ENCODE peak calls at places on chromosomes 16 and 17, in nine cellular contexts. C, K, Y, R, T, A, X, Q and H are unnamed samples.

GRCh38 chr16:86809458-86809955 is 231.2 kb downstream of the FOXL1 start:
- DNase-seq in K (peak), R (no peak), Y (no peak), A (no peak), Q (no peak), C (no peak), X (no peak), T (no peak), H (no peak)

GRCh38 chr16:17330019-17330570 is 140.7 kb downstream of the XYLT1 start:
- DNase-seq in T (no peak), K (no peak), Q (no peak), X (no peak), A (no peak), C (no peak), Y (no peak), R (no peak), H (peak)

GRCh38 chr17:73950515-73950914 is 253.0 kb upstream of the RPL38 start:
- DNase-seq in K (no peak), R (no peak), Q (no peak), X (no peak), A (peak), Y (peak), T (no peak), C (no peak), H (no peak)

GRCh38 chr17:77856551-77857305 is 101.8 kb upstream of the TNRC6C start:
- DNase-seq in X (no peak), Q (no peak), A (no peak), Y (no peak), R (no peak), C (no peak), T (no peak), K (no peak), H (no peak)

GRCh38 chr16:35745821-35746248 is 2286.4 kb downstream of the TP53TG3F start:
- DNase-seq in K (no peak), C (peak), T (peak), A (no peak), R (no peak), X (peak), Y (no peak), Q (no peak), H (no peak)

GRCh38 chr17:16286009-16286946 is 67.0 kb downstream of the CENPV start:
- DNase-seq in C (peak), Q (peak), X (no peak), K (peak), R (peak), T (peak), A (peak), Y (peak), H (peak)

GRCh38 chr16:27154573-27155521 is 48.5 kb upstream of the KDM8 start:
- DNase-seq in C (no peak), T (no peak), Q (no peak), Y (peak), X (peak), R (peak), A (peak), K (peak), H (peak)

GRCh38 chr17:7220593-7221280 is 999 bp downstream of the ACADVL start:
- DNase-seq in X (no peak), R (peak), Y (peak), A (peak), K (peak), T (no peak), C (no peak), Q (no peak), H (peak)

GRCh38 chr16:59259074-59259963 is 525.2 kb upstream of the GOT2 start:
- DNase-seq in C (no peak), R (no peak), Q (no peak), A (no peak), K (no peak), T (no peak), X (no peak), Y (no peak), H (no peak)

GRCh38 chr17:62750502-62751349 is 57.4 kb downstream of the MARCHF10 start:
- DNase-seq in R (no peak), Q (no peak), T (peak), X (no peak), C (no peak), A (peak), K (no peak), Y (no peak), H (no peak)

GRCh38 chr17:59807892-59808509 is 84.7 kb downstream of the TUBD1 start:
- DNase-seq in K (no peak), C (no peak), Q (no peak), A (no peak), X (no peak), T (no peak), R (no peak), Y (no peak), H (no peak)

GRCh38 chr17:15947331-15947730 is 2.4 kb downstream of the ADORA2B start:
- DNase-seq in R (no peak), Y (no peak), Q (no peak), C (no peak), X (peak), K (no peak), A (no peak), T (no peak), H (peak)

GRCh38 chr16:716250-716607 is 1.3 kb downstream of the METRN start:
- DNase-seq in K (peak), Q (no peak), T (no peak), C (no peak), R (no peak), X (peak), Y (peak), A (peak), H (no peak)

GRCh38 chr16:79264237-79265104 is 336.1 kb downstream of the MAF start:
- DNase-seq in Y (no peak), R (no peak), A (no peak), X (no peak), Q (no peak), C (no peak), T (no peak), K (no peak), H (no peak)

GRCh38 chr17:2084129-2084765 is 29.3 kb downstream of the HIC1 start:
- DNase-seq in R (no peak), C (no peak), Y (no peak), Q (no peak), X (no peak), T (no peak), A (peak), K (peak), H (peak)

GRCh38 chr17:56914641-56915263 is 903 bp upstream of the TRIM25 start:
- DNase-seq in Y (no peak), T (no peak), X (no peak), R (no peak), Q (no peak), K (peak), C (no peak), A (no peak), H (no peak)

GRCh38 chr16:31253642-31254045 is 6.1 kb upstream of the ITGAM start:
- DNase-seq in Q (no peak), A (no peak), K (peak), X (no peak), Y (peak), R (no peak), C (no peak), T (no peak), H (peak)

GRCh38 chr17:63932008-63932561 is at the start of gene CD79B:
- DNase-seq in Y (no peak), Q (no peak), K (no peak), T (no peak), X (no peak), C (no peak), A (peak), R (no peak), H (peak)

GRCh38 chr17:70021726-70022125 is 53.3 kb upstream of the KCNJ16 start:
- DNase-seq in R (no peak), A (no peak), Y (no peak), K (no peak), C (no peak), T (no peak), X (no peak), Q (no peak), H (no peak)

GRCh38 chr17:78356163-78356713 is 3.6 kb downstream of the SOCS3 start:
- DNase-seq in Y (peak), T (no peak), X (no peak), Q (peak), A (no peak), C (no peak), K (peak), R (no peak), H (peak)

GRCh38 chr16:81238296-81239011 is at the start of gene BCO1:
- DNase-seq in X (no peak), T (no peak), K (peak), Q (no peak), R (no peak), A (no peak), C (no peak), Y (peak), H (peak)

GRCh38 chr17:78154903-78155811 is 9.0 kb downstream of the C17orf99 start:
- DNase-seq in K (no peak), X (no peak), Y (no peak), T (no peak), Q (peak), C (no peak), R (no peak), A (no peak), H (peak)

GRCh38 chr17:40551091-40551873 is 14.0 kb downstream of the CCR7 start:
- DNase-seq in K (peak), A (no peak), C (peak), T (peak), X (no peak), Q (no peak), R (peak), Y (peak), H (peak)

GRCh38 chr17:59972778-59973177 is 8.2 kb upstream of the RNFT1 start:
- DNase-seq in Q (no peak), T (no peak), A (no peak), C (no peak), K (no peak), R (no peak), X (no peak), Y (no peak), H (no peak)

GRCh38 chr17:29764748-29765147 is 142.0 kb upstream of the CORO6 start:
- DNase-seq in X (no peak), K (no peak), C (no peak), T (no peak), A (no peak), R (no peak), Y (no peak), Q (no peak), H (no peak)

GRCh38 chr17:57599271-57600045 is 145.6 kb downstream of the CCDC182 start:
- DNase-seq in T (peak), A (no peak), X (no peak), Q (no peak), C (no peak), R (no peak), Y (no peak), K (no peak), H (no peak)

GRCh38 chr16:27461483-27462171 is 59.7 kb downstream of the IL21R start:
- DNase-seq in Y (no peak), C (no peak), A (no peak), T (no peak), K (no peak), Q (no peak), R (no peak), X (no peak), H (no peak)

GRCh38 chr17:43768943-43769342 is 9.8 kb downstream of the DUSP3 start:
- DNase-seq in A (no peak), C (no peak), T (no peak), R (no peak), Q (no peak), X (no peak), K (no peak), Y (no peak), H (no peak)

GRCh38 chr17:43769426-43769825 is 9.4 kb downstream of the DUSP3 start:
- DNase-seq in Y (no peak), T (no peak), X (no peak), C (no peak), K (no peak), Q (no peak), R (no peak), A (no peak), H (no peak)

GRCh38 chr17:43767713-43768059 is 9.1 kb upstream of the SOST start:
- DNase-seq in R (no peak), C (no peak), Y (peak), K (no peak), T (peak), A (no peak), Q (no peak), X (no peak), H (no peak)

GRCh38 chr17:43767053-43767712 is 8.6 kb upstream of the SOST start:
- DNase-seq in T (peak), K (no peak), Q (no peak), R (no peak), A (no peak), X (no peak), C (no peak), Y (peak), H (no peak)

GRCh38 chr17:43768382-43768781 is 9.8 kb upstream of the SOST start:
- DNase-seq in A (no peak), X (no peak), Q (no peak), R (no peak), K (no peak), C (no peak), T (no peak), Y (peak), H (peak)
- TF ChIP-seq EP300 in A (no peak), X (no peak), Q (no peak), R (no peak), K (no peak), C (no peak), T (no peak), Y (no peak), H (no peak)

GRCh38 chr17:50147841-50148225 is 2.6 kb downstream of the PPP1R9B start:
- DNase-seq in Q (no peak), A (peak), X (no peak), Y (no peak), T (no peak), R (peak), C (no peak), K (peak), H (peak)
- H3K4me3 ChIP-seq in Q (peak), A (peak), X (peak), Y (peak), T (peak), R (peak), C (peak), K (peak), H (peak)

DNA sequence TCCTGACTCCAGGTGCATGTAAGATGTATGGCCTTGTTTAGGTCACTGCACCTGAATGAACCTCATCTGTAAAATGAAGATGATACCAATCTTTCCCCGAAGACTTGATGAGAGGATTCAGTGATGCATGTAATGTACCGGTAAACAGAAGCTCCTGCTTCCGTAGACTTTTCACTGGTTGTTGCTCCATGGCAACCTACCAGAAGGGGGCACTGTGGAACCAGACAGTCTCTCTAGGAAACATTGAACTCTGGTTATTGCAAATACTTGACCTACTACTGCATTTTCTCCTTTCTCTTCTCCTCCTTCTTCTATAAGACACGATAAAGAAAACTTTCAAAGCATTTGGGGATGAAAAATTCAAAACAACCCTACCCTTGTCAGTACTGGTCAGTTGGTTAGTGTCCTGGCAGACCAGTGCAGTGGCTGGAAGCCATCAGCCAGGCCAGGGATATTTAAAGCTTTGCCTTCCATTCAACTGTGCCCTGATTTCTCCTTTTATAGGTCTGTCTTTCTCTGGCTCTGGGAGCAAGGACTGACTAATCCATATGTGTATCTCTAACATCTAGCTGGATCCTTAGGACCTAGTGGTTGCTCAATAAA is 667.4 kb upstream of the SALL1 start:
- DNase-seq in R (no peak), A (peak), Q (no peak), T (no peak), Y (peak), C (no peak), X (no peak), K (peak), H (peak)
- TF ChIP-seq EP300 in R (no peak), A (no peak), Q (no peak), T (no peak), Y (no peak), C (no peak), X (no peak), K (no peak), H (no peak)

GRCh38 chr17:81422776-81423697 is 27.8 kb downstream of the BAHCC1 start:
- DNase-seq in Q (no peak), Y (peak), C (no peak), T (no peak), X (peak), K (peak), R (peak), A (peak), H (peak)
- H3K4me3 ChIP-seq in Q (no peak), Y (no peak), C (peak), T (peak), X (peak), K (peak), R (no peak), A (peak), H (no peak)

DNA sequence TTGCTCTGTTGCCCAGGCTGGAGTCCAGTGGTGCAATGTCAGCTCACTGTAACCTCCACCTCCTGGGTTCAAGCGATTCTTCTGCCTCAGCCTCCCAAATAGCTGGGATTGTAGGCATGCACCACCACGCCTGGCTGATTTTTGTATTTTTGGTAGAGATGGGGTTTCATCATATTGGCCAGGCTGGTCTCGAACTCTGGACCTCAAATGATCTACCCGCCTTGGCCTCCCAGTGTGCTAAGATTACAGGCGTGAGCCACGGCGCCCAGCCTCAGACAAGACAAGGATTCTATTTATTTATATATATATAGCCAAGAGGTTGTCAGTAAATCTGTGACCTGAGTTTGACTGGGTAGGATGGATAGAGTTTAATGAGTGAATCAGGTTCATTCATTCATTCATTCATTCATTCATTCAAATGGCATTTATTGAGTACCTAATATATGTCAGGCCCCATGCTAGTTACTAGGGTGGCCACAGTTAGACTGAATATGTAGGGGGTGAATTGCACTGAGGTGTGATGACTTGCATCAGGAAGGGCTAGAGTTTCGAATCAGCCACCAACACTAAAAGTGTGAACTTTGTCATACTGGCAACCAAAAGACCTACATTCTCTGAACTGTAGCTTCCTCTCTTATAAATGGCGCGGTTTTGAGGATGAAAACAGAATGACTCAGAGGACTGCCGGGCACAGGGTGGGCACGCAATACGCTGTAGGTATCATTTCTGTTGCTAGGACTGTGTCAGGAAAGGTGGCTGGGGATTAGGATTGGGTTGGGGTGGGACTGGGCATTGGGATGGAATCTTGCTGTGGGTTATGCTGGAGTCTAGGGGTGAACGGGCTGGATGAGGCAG is 37.8 kb downstream of the ITGAE start:
- DNase-seq in R (no peak), X (no peak), C (no peak), T (no peak), Y (no peak), Q (peak), K (no peak), A (no peak), H (no peak)
- TF ChIP-seq EP300 in R (no peak), X (no peak), C (no peak), T (no peak), Y (no peak), Q (peak), K (no peak), A (no peak), H (no peak)

DNA sequence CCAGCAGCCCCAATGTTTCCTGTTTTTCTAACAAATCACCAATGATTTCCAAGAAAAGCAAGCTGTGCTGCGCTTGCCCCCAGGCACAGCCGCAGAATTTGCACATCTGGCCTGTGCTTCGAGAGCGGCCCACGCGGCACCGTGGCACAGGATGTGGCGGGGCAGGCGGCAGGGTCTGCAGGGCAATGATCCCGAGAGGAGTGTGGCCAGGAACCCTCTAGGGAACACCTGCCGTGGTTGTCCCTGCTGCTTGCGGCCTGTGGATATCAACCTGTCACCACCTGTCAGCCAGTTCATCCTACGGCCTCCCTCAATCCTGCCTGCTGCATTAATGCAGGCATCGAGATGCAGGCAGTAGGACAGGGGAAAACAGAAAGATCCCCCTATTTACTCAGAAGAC is 24.0 kb downstream of the PIK3R5 start:
- DNase-seq in C (no peak), T (no peak), Q (no peak), A (no peak), Y (no peak), X (peak), K (no peak), R (no peak), H (peak)
- H3K4me3 ChIP-seq in C (no peak), T (no peak), Q (peak), A (no peak), Y (no peak), X (no peak), K (no peak), R (no peak), H (no peak)

DNA sequence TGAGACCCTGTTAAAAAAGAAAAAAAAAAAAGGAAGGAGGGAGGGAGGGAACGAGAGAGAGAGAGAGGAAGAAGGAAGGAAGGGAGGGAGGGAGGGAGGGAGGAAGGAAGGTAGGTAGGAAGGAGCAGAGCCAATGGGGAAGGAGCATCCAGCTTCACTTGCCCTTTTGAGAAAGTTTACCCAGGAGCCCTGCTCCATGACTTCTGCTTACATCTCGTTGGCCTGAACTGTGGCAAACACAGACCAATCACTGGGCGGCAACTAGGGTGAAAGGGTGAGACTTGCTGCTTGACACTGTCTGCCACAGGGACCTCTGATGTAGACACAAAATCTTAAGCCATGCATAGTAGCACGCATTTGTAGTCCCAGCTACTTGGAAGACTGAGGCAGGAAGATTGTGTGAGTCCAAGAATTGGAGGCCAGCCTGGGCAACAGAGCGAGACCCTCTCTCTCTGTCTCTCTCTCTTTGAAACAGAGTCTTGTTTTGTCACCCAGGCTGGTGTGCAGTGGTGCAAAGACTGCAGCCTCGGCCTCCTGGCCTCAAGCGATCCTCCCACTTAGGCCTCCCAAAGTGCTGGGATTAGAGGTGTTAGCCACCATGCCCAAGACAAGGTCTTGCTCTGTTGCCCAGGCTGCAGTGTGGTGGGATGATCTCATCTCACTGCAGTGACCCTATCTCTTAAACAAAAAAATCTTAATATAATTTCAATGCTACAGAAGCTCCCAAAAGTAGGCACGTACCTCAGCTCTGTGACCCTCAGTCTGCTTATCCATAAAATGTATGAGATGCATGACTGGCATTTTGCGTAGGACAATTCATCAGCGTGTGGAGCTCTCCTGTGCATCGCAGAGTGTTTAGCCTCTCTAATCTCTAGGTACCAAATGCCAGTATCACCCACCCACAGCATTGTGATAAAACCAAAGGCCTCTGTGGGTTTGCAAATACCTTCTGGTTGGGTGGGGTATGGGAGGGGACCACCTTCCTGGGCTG is 19.3 kb upstream of the TUBG2 start:
- DNase-seq in A (no peak), R (no peak), T (no peak), Q (no peak), K (no peak), X (no peak), C (no peak), Y (no peak), H (no peak)
- TF ChIP-seq EP300 in A (no peak), R (no peak), T (no peak), Q (no peak), K (no peak), X (no peak), C (no peak), Y (no peak), H (no peak)